ENCODE peak calls at places on chromosomes 7 and 10, in six cellular contexts. One of them, this sample, is unnamed.

GRCh38 chr10:1100691-1101368 is 44.6 kb downstream of the WDR37 start:
- DNase-seq in cardiac fibroblast: no peak
- DNase-seq in heart right ventricle: no peak
- DNase-seq in HCT116: no peak
- DNase-seq in lower lobe of right lung: no peak
- DNase-seq in AG04449: no peak
- DNase-seq in this sample: no peak

GRCh38 chr7:74405191-74405898 is 48.4 kb upstream of the GTF2IRD1 start:
- DNase-seq in heart right ventricle: peak
- DNase-seq in AG04449: no peak
- DNase-seq in lower lobe of right lung: no peak
- DNase-seq in HCT116: no peak
- DNase-seq in cardiac fibroblast: no peak
- DNase-seq in this sample: no peak

GRCh38 chr7:143384148-143384547 is 3.0 kb downstream of the ZYX start:
- DNase-seq in heart right ventricle: no peak
- DNase-seq in cardiac fibroblast: peak
- DNase-seq in HCT116: no peak
- DNase-seq in AG04449: no peak
- DNase-seq in lower lobe of right lung: no peak
- DNase-seq in this sample: no peak

GRCh38 chr10:52755297-52756062 is 17.1 kb downstream of the MBL2 start:
- DNase-seq in lower lobe of right lung: no peak
- DNase-seq in heart right ventricle: no peak
- DNase-seq in cardiac fibroblast: peak
- DNase-seq in HCT116: no peak
- DNase-seq in AG04449: peak
- DNase-seq in this sample: no peak

GRCh38 chr10:112363696-112364688 is 9.9 kb upstream of the ACSL5 start:
- DNase-seq in lower lobe of right lung: no peak
- DNase-seq in heart right ventricle: no peak
- DNase-seq in HCT116: no peak
- DNase-seq in AG04449: no peak
- DNase-seq in cardiac fibroblast: no peak
- DNase-seq in this sample: no peak

GRCh38 chr10:7410306-7410799 is 481 bp downstream of the SFMBT2 start:
- DNase-seq in HCT116: no peak
- DNase-seq in heart right ventricle: peak
- DNase-seq in cardiac fibroblast: no peak
- DNase-seq in lower lobe of right lung: peak
- DNase-seq in AG04449: no peak
- DNase-seq in this sample: peak

GRCh38 chr10:124155781-124156401 is 62.5 kb upstream of the CHST15 start:
- DNase-seq in lower lobe of right lung: no peak
- DNase-seq in HCT116: no peak
- DNase-seq in cardiac fibroblast: no peak
- DNase-seq in heart right ventricle: peak
- DNase-seq in AG04449: no peak
- DNase-seq in this sample: peak

GRCh38 chr7:130490287-130490686 is 1.6 kb upstream of the MEST start:
- DNase-seq in HCT116: no peak
- DNase-seq in AG04449: no peak
- DNase-seq in cardiac fibroblast: no peak
- DNase-seq in lower lobe of right lung: no peak
- DNase-seq in heart right ventricle: no peak
- DNase-seq in this sample: no peak

GRCh38 chr7:99109108-99110051 is 34.5 kb downstream of the SMURF1 start:
- DNase-seq in HCT116: no peak
- DNase-seq in cardiac fibroblast: peak
- DNase-seq in heart right ventricle: peak
- DNase-seq in AG04449: no peak
- DNase-seq in lower lobe of right lung: no peak
- DNase-seq in this sample: peak

GRCh38 chr10:122258136-122259074 is 12.7 kb upstream of the BTBD16 start:
- DNase-seq in cardiac fibroblast: peak
- DNase-seq in AG04449: no peak
- DNase-seq in HCT116: no peak
- DNase-seq in heart right ventricle: no peak
- DNase-seq in lower lobe of right lung: no peak
- DNase-seq in this sample: no peak

GRCh38 chr7:126940723-126941307 is 311.9 kb downstream of the GRM8 start:
- DNase-seq in heart right ventricle: no peak
- DNase-seq in lower lobe of right lung: no peak
- DNase-seq in HCT116: no peak
- DNase-seq in AG04449: no peak
- DNase-seq in cardiac fibroblast: no peak
- DNase-seq in this sample: no peak

GRCh38 chr7:159119851-159120539 is 24.7 kb downstream of the VIPR2 start:
- DNase-seq in HCT116: no peak
- DNase-seq in AG04449: no peak
- DNase-seq in heart right ventricle: no peak
- DNase-seq in lower lobe of right lung: no peak
- DNase-seq in cardiac fibroblast: no peak
- DNase-seq in this sample: peak

GRCh38 chr7:158011941-158012340 is 575.7 kb downstream of the PTPRN2 start:
- DNase-seq in lower lobe of right lung: no peak
- DNase-seq in HCT116: no peak
- DNase-seq in cardiac fibroblast: no peak
- DNase-seq in AG04449: no peak
- DNase-seq in heart right ventricle: no peak
- DNase-seq in this sample: no peak

GRCh38 chr7:4042402-4042801 is 639.7 kb upstream of the FOXK1 start:
- DNase-seq in heart right ventricle: no peak
- DNase-seq in AG04449: no peak
- DNase-seq in HCT116: no peak
- DNase-seq in cardiac fibroblast: no peak
- DNase-seq in lower lobe of right lung: no peak
- DNase-seq in this sample: no peak

GRCh38 chr10:45421231-45422097 is 47.4 kb downstream of the ALOX5 start:
- DNase-seq in heart right ventricle: no peak
- DNase-seq in cardiac fibroblast: no peak
- DNase-seq in AG04449: no peak
- DNase-seq in HCT116: no peak
- DNase-seq in lower lobe of right lung: no peak
- DNase-seq in this sample: no peak

GRCh38 chr10:131160219-131160875 is 151.2 kb downstream of the TCERG1L start:
- DNase-seq in lower lobe of right lung: no peak
- DNase-seq in HCT116: no peak
- DNase-seq in cardiac fibroblast: no peak
- DNase-seq in AG04449: no peak
- DNase-seq in heart right ventricle: no peak
- DNase-seq in this sample: no peak

GRCh38 chr10:13120786-13121499 is 21.0 kb downstream of the OPTN start:
- DNase-seq in cardiac fibroblast: no peak
- DNase-seq in AG04449: no peak
- DNase-seq in lower lobe of right lung: no peak
- DNase-seq in heart right ventricle: no peak
- DNase-seq in HCT116: no peak
- DNase-seq in this sample: no peak

GRCh38 chr7:106774768-106775551 is 90.1 kb upstream of the PIK3CG start:
- DNase-seq in cardiac fibroblast: peak
- DNase-seq in heart right ventricle: no peak
- DNase-seq in HCT116: peak
- DNase-seq in lower lobe of right lung: peak
- DNase-seq in AG04449: no peak
- DNase-seq in this sample: no peak

GRCh38 chr10:121418126-121418777 is 180.0 kb downstream of the FGFR2 start:
- DNase-seq in cardiac fibroblast: peak
- DNase-seq in AG04449: no peak
- DNase-seq in heart right ventricle: no peak
- DNase-seq in HCT116: peak
- DNase-seq in lower lobe of right lung: no peak
- DNase-seq in this sample: no peak

GRCh38 chr10:62166331-62167154 is 102.1 kb downstream of the RTKN2 start:
- DNase-seq in lower lobe of right lung: no peak
- DNase-seq in HCT116: no peak
- DNase-seq in AG04449: peak
- DNase-seq in heart right ventricle: no peak
- DNase-seq in cardiac fibroblast: no peak
- DNase-seq in this sample: no peak

GRCh38 chr10:131928248-131929095 is 27.7 kb downstream of the PPP2R2D start:
- DNase-seq in cardiac fibroblast: peak
- DNase-seq in lower lobe of right lung: no peak
- DNase-seq in heart right ventricle: no peak
- DNase-seq in AG04449: no peak
- DNase-seq in HCT116: no peak
- DNase-seq in this sample: no peak

GRCh38 chr10:96295475-96295874 is 8.8 kb upstream of the DNTT start:
- DNase-seq in lower lobe of right lung: no peak
- DNase-seq in AG04449: no peak
- DNase-seq in HCT116: no peak
- DNase-seq in cardiac fibroblast: no peak
- DNase-seq in heart right ventricle: no peak
- DNase-seq in this sample: no peak

GRCh38 chr10:47438857-47439474 is 44.9 kb downstream of the ANXA8 start:
- DNase-seq in AG04449: peak
- DNase-seq in HCT116: peak
- DNase-seq in lower lobe of right lung: peak
- DNase-seq in cardiac fibroblast: peak
- DNase-seq in heart right ventricle: no peak
- DNase-seq in this sample: no peak
- TF ChIP-seq CTCF in AG04449: peak
- TF ChIP-seq CTCF in HCT116: peak
- TF ChIP-seq CTCF in lower lobe of right lung: no peak
- TF ChIP-seq CTCF in cardiac fibroblast: peak
- TF ChIP-seq CTCF in heart right ventricle: no peak
- TF ChIP-seq CTCF in this sample: peak

GRCh38 chr7:66188645-66189044 is 16.5 kb upstream of the TPST1 start:
- DNase-seq in cardiac fibroblast: no peak
- DNase-seq in HCT116: no peak
- DNase-seq in lower lobe of right lung: no peak
- DNase-seq in heart right ventricle: no peak
- DNase-seq in AG04449: no peak
- DNase-seq in this sample: no peak

GRCh38 chr7:66185680-66186187 is 19.4 kb upstream of the TPST1 start:
- DNase-seq in AG04449: no peak
- DNase-seq in lower lobe of right lung: no peak
- DNase-seq in HCT116: no peak
- DNase-seq in heart right ventricle: no peak
- DNase-seq in cardiac fibroblast: no peak
- DNase-seq in this sample: no peak

GRCh38 chr7:66189695-66190503 is 15.2 kb upstream of the TPST1 start:
- DNase-seq in AG04449: no peak
- DNase-seq in lower lobe of right lung: no peak
- DNase-seq in HCT116: no peak
- DNase-seq in heart right ventricle: no peak
- DNase-seq in cardiac fibroblast: no peak
- DNase-seq in this sample: no peak

GRCh38 chr7:66186991-66187390 is 18.1 kb upstream of the TPST1 start:
- DNase-seq in cardiac fibroblast: no peak
- DNase-seq in lower lobe of right lung: no peak
- DNase-seq in heart right ventricle: no peak
- DNase-seq in AG04449: no peak
- DNase-seq in HCT116: no peak
- DNase-seq in this sample: no peak

GRCh38 chr7:66187894-66188293 is 17.2 kb upstream of the TPST1 start:
- DNase-seq in cardiac fibroblast: peak
- DNase-seq in AG04449: peak
- DNase-seq in HCT116: no peak
- DNase-seq in heart right ventricle: peak
- DNase-seq in lower lobe of right lung: no peak
- DNase-seq in this sample: peak
- H3K4me3 ChIP-seq in cardiac fibroblast: no peak
- H3K4me3 ChIP-seq in AG04449: no peak
- H3K4me3 ChIP-seq in HCT116: no peak
- H3K4me3 ChIP-seq in heart right ventricle: no peak
- H3K4me3 ChIP-seq in lower lobe of right lung: no peak
- H3K4me3 ChIP-seq in this sample: no peak

DNA sequence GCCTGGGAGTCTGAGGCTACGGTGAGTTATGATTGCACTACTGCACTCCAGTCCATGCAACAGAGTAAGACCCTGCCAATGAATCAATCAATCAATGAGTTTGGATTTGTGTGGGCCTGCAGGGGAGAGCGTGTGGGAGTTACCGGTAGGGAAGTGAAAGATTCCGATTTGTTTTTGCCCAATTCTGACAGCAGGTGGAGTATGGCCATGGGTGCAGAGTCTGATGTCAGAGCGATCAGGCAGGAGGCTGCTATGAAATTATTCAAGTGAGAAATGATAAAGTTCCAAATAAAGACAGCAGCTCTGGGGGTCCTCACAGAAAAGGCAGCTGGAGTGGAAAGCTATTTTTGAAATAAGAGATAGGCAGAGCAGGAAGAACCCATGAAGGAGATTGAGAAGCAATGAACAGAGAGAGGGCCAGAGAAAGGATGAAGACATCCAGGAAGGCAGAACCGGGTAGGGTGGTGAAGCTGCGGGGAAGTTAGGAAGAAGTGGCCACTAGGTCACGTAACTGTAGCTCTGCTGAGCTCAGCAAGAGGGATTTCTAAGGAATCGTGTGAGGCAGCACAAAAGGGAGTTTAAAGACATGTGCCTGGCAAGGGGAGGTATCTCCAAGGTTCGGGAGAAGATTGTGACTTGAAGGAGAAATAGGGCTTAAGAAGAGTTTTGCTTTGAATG is 93.7 kb upstream of the NMT2 start:
- DNase-seq in AG04449: no peak
- DNase-seq in HCT116: no peak
- DNase-seq in lower lobe of right lung: no peak
- DNase-seq in heart right ventricle: no peak
- DNase-seq in cardiac fibroblast: peak
- DNase-seq in this sample: no peak
- TF ChIP-seq CTCF in AG04449: peak
- TF ChIP-seq CTCF in HCT116: peak
- TF ChIP-seq CTCF in lower lobe of right lung: peak
- TF ChIP-seq CTCF in heart right ventricle: peak
- TF ChIP-seq CTCF in cardiac fibroblast: peak
- TF ChIP-seq CTCF in this sample: peak

DNA sequence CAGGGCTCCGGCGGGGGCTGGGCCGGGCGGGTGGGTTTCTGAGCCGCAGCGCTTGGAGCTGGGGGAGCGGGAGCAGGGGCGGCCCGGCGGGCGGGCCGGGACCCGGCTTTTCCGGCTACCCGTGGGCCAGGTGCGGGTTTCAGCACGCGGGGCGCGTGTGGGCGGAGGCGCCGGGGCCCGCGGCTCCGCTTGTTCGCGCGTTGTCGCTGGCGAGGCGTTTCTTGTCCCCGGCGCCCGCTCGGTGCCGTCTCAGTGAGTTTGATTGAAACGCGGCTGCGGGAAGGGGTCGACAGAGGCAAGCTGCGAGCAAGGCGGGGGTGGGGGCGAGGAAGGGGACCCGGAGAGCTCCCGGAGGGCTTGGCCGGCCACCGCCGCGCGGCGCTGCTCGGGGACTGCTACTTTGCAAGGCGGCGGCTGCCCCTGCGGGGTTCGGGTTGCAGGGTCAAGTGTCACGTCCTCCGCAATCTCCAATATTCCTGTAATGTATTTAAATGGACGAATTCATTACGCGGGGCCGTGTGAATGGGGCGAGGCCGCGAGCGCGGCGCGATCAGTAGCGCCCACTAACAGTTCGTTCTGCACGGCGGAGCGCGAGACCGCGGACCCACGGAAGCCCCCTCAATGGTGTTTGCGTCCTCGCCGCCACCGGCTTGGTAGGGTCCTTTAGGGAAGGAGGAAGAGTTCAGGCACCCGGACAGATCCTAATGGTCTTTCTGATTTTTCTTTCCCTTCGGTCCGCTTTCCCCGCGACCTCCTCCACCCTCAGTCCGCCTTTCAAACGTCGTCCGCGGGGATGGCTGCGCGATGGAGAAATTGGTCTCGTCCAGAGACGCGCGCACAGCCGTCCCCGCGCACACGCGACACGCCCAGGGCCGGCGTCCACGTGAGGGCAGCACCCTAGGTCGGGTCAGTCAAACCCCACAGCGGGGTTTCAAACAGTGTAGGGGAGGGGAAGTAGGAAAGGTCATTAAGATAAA is 76.9 kb downstream of the INSIG1 start:
- DNase-seq in AG04449: no peak
- DNase-seq in lower lobe of right lung: no peak
- DNase-seq in HCT116: no peak
- DNase-seq in cardiac fibroblast: no peak
- DNase-seq in heart right ventricle: no peak
- DNase-seq in this sample: no peak
- H3K4me3 ChIP-seq in AG04449: no peak
- H3K4me3 ChIP-seq in lower lobe of right lung: peak
- H3K4me3 ChIP-seq in HCT116: no peak
- H3K4me3 ChIP-seq in cardiac fibroblast: no peak
- H3K4me3 ChIP-seq in heart right ventricle: peak
- H3K4me3 ChIP-seq in this sample: peak